ENCODE peak calls at places on chromosomes 7 and 10, in ten cellular contexts. A is stomach, J is breast epithelium, X is HCT116, N is K562, R is GM23338, Q is sigmoid colon, S is vagina, O is suprapubic skin, Z is spleen. V is an unnamed sample. For H3K4me1, the result is how much of the 10 kb centered on the place peaks cover.

GRCh38 chr10:118447478-118447877 is 105.4 kb upstream of the FAM204A start:
- DNase-seq in X (no peak), A (no peak), O (peak), Z (no peak), Q (peak), S (no peak), R (no peak), N (no peak), J (no peak), V (no peak)

GRCh38 chr7:119929891-119930290 is 343.1 kb upstream of the KCND2 start:
- DNase-seq in X (no peak), R (no peak), O (no peak), A (no peak), N (no peak), Z (no peak), Q (no peak), J (no peak), S (no peak), V (no peak)

GRCh38 chr7:106110885-106111670 is 1.0 kb downstream of the SYPL1 start:
- DNase-seq in Z (no peak), Q (no peak), N (no peak), R (no peak), O (no peak), A (no peak), X (no peak), J (no peak), S (no peak), V (no peak)

GRCh38 chr7:48089415-48089975 is 430 bp downstream of the UPP1 start:
- DNase-seq in A (peak), N (peak), J (no peak), Q (peak), R (peak), Z (no peak), O (peak), X (no peak), S (no peak), V (peak)

GRCh38 chr10:124640056-124640455 is 104.1 kb downstream of the FAM53B start:
- DNase-seq in Z (peak), A (no peak), J (no peak), S (no peak), Q (no peak), R (no peak), O (no peak), X (no peak), N (no peak), V (no peak)

GRCh38 chr10:12358863-12359647 is 9.7 kb downstream of the CAMK1D start:
- DNase-seq in Q (peak), R (peak), X (no peak), O (no peak), A (no peak), J (no peak), S (no peak), Z (no peak), N (no peak), V (no peak)

GRCh38 chr10:1954339-1954738 is 217.0 kb upstream of the ADARB2 start:
- DNase-seq in S (no peak), Z (no peak), J (no peak), A (no peak), N (no peak), O (no peak), R (no peak), X (no peak), Q (no peak), V (no peak)

GRCh38 chr10:94108200-94108599 is 114.5 kb downstream of the PLCE1 start:
- DNase-seq in A (no peak), O (no peak), R (no peak), N (no peak), X (no peak), Q (no peak), S (no peak), Z (no peak), J (no peak), V (no peak)

GRCh38 chr7:388961-389701 is 99.2 kb downstream of the FOXL3 start:
- DNase-seq in S (no peak), Q (no peak), N (no peak), J (no peak), R (no peak), A (no peak), X (no peak), Z (peak), O (peak), V (no peak)

GRCh38 chr7:6709808-6710207 is 3.1 kb upstream of the ZNF12 start:
- DNase-seq in A (no peak), S (no peak), N (no peak), Z (no peak), Q (no peak), R (peak), O (no peak), X (peak), J (no peak), V (no peak)

GRCh38 chr10:18179901-18180300 is 39.7 kb downstream of the CACNB2 start:
- DNase-seq in Q (peak), R (no peak), X (no peak), O (no peak), A (no peak), Z (no peak), N (no peak), J (no peak), S (no peak), V (no peak)

GRCh38 chr7:97269741-97270140 is 152.2 kb downstream of the SDHAF3 start:
- DNase-seq in S (no peak), O (no peak), A (no peak), X (no peak), Q (no peak), N (no peak), J (no peak), R (peak), Z (no peak), V (no peak)

GRCh38 chr10:72259491-72260214 is 14.1 kb upstream of the DDIT4 start:
- DNase-seq in N (no peak), O (no peak), X (no peak), R (peak), J (no peak), S (no peak), Z (no peak), Q (peak), A (no peak), V (no peak)

GRCh38 chr10:112287844-112288243 is 4.6 kb downstream of the TECTB start:
- DNase-seq in X (no peak), S (no peak), N (no peak), O (no peak), A (no peak), J (no peak), Q (no peak), Z (no peak), R (no peak), V (no peak)

GRCh38 chr10:1638889-1639418 is 98.4 kb downstream of the ADARB2 start:
- DNase-seq in Z (no peak), Q (no peak), J (no peak), S (no peak), R (no peak), N (no peak), O (no peak), X (no peak), A (peak), V (no peak)

GRCh38 chr10:49600046-49600445 is 10.1 kb upstream of the SLC18A3 start:
- DNase-seq in Z (peak), Q (no peak), S (peak), O (no peak), J (no peak), X (no peak), N (no peak), R (no peak), A (no peak), V (no peak)

GRCh38 chr7:106871793-106872571 is 6.9 kb downstream of the PIK3CG start:
- DNase-seq in R (no peak), Z (no peak), N (no peak), Q (no peak), X (no peak), A (no peak), J (no peak), O (no peak), S (no peak), V (no peak)

GRCh38 chr7:91082854-91083495 is 181.3 kb upstream of the FZD1 start:
- DNase-seq in S (no peak), Z (no peak), A (no peak), J (no peak), O (no peak), X (no peak), Q (no peak), N (no peak), R (peak), V (no peak)

GRCh38 chr7:95607477-95608010 is 11.2 kb upstream of the PDK4 start:
- DNase-seq in X (no peak), S (no peak), Z (no peak), A (no peak), R (no peak), Q (peak), J (no peak), N (no peak), O (peak), V (no peak)

GRCh38 chr10:18240185-18240882 is 100.1 kb downstream of the CACNB2 start:
- DNase-seq in A (no peak), Q (no peak), Z (no peak), N (no peak), J (no peak), S (no peak), O (no peak), X (no peak), R (no peak), V (no peak)

GRCh38 chr7:130102588-130102987 is 32.3 kb downstream of the KLHDC10 start:
- DNase-seq in J (no peak), Z (no peak), S (no peak), A (no peak), Q (no peak), N (no peak), X (no peak), O (no peak), R (no peak), V (no peak)

GRCh38 chr7:101232141-101232821 is 5.3 kb downstream of the CLDN15 start:
- DNase-seq in N (peak), R (peak), O (no peak), Q (no peak), Z (peak), A (peak), S (no peak), J (no peak), X (no peak), V (peak)

GRCh38 chr10:45239642-45240041 is 75.8 kb downstream of the OR13A1 start:
- DNase-seq in X (no peak), Z (no peak), A (no peak), N (no peak), J (no peak), Q (no peak), S (no peak), O (no peak), R (no peak), V (no peak)

GRCh38 chr7:27739301-27739913 is 555 bp upstream of the TAX1BP1 start:
- DNase-seq in Q (no peak), J (no peak), S (no peak), Z (peak), X (no peak), R (no peak), N (peak), A (no peak), O (no peak), V (no peak)

GRCh38 chr10:52229271-52229931 is 84.7 kb upstream of the DKK1 start:
- DNase-seq in S (no peak), O (no peak), N (no peak), A (no peak), R (no peak), Z (no peak), Q (no peak), J (no peak), X (no peak), V (no peak)

GRCh38 chr7:116230191-116231005 is 20.1 kb downstream of the TES start:
- DNase-seq in O (no peak), S (no peak), R (no peak), J (no peak), Z (no peak), X (no peak), A (no peak), Q (no peak), N (no peak), V (no peak)

GRCh38 chr7:50262916-50263690 is 41.4 kb upstream of the IKZF1 start:
- DNase-seq in X (no peak), N (no peak), S (no peak), R (no peak), O (no peak), Z (no peak), Q (no peak), A (no peak), J (no peak), V (no peak)

GRCh38 chr7:13702261-13702660 is 287.2 kb downstream of the ETV1 start:
- DNase-seq in Z (no peak), R (no peak), Q (no peak), N (no peak), O (no peak), X (no peak), A (no peak), J (no peak), S (no peak), V (no peak)

GRCh38 chr10:112754001-112754411 is 196.0 kb upstream of the TCF7L2 start:
- DNase-seq in Z (no peak), S (no peak), Q (no peak), A (no peak), J (no peak), R (no peak), N (no peak), X (no peak), O (no peak), V (no peak)

GRCh38 chr7:65976659-65977196 is 5.3 kb downstream of the GUSB start:
- DNase-seq in A (no peak), Q (no peak), O (no peak), N (peak), Z (peak), R (no peak), X (no peak), J (no peak), S (no peak), V (no peak)

GRCh38 chr10:90130321-90131086 is 429.1 kb downstream of the KIF20B start:
- DNase-seq in N (no peak), Q (no peak), A (no peak), R (no peak), X (no peak), J (no peak), O (no peak), S (no peak), Z (no peak), V (no peak)

GRCh38 chr10:124588736-124589451 is 127.3 kb downstream of the LHPP start:
- DNase-seq in N (peak), A (peak), J (no peak), Z (peak), S (no peak), R (no peak), Q (no peak), X (no peak), O (no peak), V (no peak)

GRCh38 chr7:33459340-33459751 is 330.0 kb downstream of the BBS9 start:
- DNase-seq in N (no peak), Z (no peak), Q (no peak), X (peak), J (no peak), R (peak), O (no peak), S (no peak), A (no peak), V (no peak)

GRCh38 chr7:41116817-41117216 is 586.1 kb downstream of the INHBA start:
- DNase-seq in Z (no peak), Q (no peak), S (no peak), R (no peak), O (no peak), J (no peak), N (no peak), A (no peak), X (no peak), V (no peak)

DNA sequence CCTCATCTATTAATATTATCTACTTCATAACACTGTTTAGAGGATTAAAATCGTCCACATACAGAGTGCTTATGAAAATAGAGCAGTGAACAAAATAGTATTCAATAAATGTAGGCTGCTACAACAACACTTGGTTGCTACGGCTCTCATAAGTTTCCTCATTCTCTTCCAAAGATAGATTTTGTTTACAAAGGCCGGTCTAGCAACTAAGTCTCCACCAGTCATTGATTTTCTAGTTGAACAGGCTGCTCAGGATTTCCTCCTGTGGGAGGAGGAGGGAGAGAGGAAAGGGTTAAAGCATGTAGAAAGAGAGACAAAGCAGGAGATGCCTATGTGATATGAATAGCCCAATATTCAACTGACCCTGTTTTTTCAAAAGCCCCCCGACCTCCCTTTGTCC is 19.9 kb downstream of the IRF5 start:
- DNase-seq in A (no peak), Z (no peak), J (no peak), N (no peak), S (no peak), Q (no peak), O (no peak), X (no peak), R (no peak), V (no peak)
- TF ChIP-seq POLR2AphosphoS5 in A (no peak), Z (no peak), J (no peak), N (no peak), S (peak), Q (no peak), O (no peak), X (no peak), R (no peak), V (no peak)

GRCh38 chr10:69332278-69333010 is 54.1 kb downstream of the HK1 start:
- DNase-seq in N (no peak), Q (no peak), J (no peak), Z (peak), S (no peak), X (no peak), R (no peak), O (no peak), A (peak), V (peak)
- H3K4me1 ChIP-seq in N (half or more), Q (half or more), J (half or more), Z (under half), S (half or more), X (under half), R (half or more), O (half or more), A (half or more), V (half or more)

GRCh38 chr10:61973169-61973568 is 71.7 kb downstream of the ARID5B start:
- DNase-seq in X (no peak), J (no peak), Z (no peak), N (no peak), R (no peak), A (no peak), O (no peak), S (no peak), Q (no peak), V (no peak)
- H3K27ac ChIP-seq in X (no peak), J (no peak), Z (peak), N (no peak), R (no peak), A (no peak), O (no peak), S (peak), Q (no peak), V (no peak)

GRCh38 chr7:55335786-55336185 is 29.4 kb upstream of the LANCL2 start:
- DNase-seq in O (no peak), S (no peak), X (no peak), Q (no peak), Z (no peak), J (no peak), R (no peak), A (no peak), N (no peak), V (no peak)

GRCh38 chr7:55342216-55342871 is 22.8 kb upstream of the LANCL2 start:
- DNase-seq in A (no peak), O (no peak), X (no peak), Z (no peak), R (no peak), Q (no peak), S (no peak), J (no peak), N (no peak), V (peak)

GRCh38 chr7:55336540-55336939 is 28.6 kb upstream of the LANCL2 start:
- DNase-seq in O (no peak), N (no peak), R (peak), X (no peak), Z (no peak), Q (no peak), J (no peak), S (no peak), A (no peak), V (no peak)

GRCh38 chr7:55343002-55343781 is 21.9 kb upstream of the LANCL2 start:
- DNase-seq in Q (no peak), A (no peak), N (peak), O (no peak), J (no peak), R (no peak), S (no peak), X (no peak), Z (no peak), V (no peak)

DNA sequence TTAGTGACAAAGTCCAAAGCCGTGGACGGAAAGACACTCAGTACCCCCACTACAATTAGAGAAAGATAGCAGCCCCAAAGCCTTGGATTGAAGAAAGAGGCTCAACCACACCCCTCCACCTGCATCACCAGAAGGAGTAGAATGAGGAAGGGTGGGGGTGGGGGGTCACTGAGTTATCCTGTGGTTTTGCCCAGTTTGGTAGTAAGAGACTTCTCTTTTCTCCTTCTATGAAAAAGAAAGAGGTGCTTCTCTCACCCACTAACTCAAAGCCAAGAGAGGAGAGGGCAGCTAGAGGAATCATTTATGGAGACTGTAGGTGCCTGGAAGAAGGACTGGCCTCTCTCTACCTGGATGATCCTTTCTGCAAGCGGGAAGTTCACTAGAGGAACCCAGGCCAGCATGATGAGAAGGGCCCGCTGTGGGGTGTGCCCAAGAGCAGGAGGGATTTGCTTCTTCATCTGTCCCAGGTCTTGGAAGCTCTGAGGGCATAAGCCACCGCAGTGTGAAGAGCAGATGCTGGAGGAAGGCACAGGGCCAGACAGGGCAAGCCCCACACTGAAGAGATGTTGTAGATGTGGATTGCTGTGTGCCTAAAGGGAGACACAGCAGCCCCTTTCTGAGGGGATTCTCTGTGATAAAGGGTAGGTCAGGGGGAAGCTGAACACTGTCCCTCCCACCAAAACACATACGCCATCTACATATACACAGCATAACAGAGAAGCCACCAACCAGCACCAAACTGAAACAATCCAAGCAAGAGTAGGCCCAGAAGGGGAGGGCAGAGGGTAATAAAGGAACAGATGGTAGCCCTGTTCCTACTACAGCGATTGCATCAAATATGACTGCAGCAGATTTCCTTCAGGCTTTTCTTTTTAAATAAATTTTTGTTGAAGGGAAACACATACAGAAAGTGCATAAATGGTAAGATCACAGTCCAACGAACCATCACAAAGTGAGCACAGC is 25.8 kb upstream of the LANCL2 start:
- DNase-seq in R (no peak), X (no peak), O (no peak), N (no peak), Z (no peak), A (no peak), J (no peak), Q (no peak), S (no peak), V (no peak)
- TF ChIP-seq POLR2AphosphoS5 in R (no peak), X (no peak), O (no peak), N (no peak), Z (no peak), A (no peak), J (no peak), Q (no peak), S (no peak), V (no peak)

DNA sequence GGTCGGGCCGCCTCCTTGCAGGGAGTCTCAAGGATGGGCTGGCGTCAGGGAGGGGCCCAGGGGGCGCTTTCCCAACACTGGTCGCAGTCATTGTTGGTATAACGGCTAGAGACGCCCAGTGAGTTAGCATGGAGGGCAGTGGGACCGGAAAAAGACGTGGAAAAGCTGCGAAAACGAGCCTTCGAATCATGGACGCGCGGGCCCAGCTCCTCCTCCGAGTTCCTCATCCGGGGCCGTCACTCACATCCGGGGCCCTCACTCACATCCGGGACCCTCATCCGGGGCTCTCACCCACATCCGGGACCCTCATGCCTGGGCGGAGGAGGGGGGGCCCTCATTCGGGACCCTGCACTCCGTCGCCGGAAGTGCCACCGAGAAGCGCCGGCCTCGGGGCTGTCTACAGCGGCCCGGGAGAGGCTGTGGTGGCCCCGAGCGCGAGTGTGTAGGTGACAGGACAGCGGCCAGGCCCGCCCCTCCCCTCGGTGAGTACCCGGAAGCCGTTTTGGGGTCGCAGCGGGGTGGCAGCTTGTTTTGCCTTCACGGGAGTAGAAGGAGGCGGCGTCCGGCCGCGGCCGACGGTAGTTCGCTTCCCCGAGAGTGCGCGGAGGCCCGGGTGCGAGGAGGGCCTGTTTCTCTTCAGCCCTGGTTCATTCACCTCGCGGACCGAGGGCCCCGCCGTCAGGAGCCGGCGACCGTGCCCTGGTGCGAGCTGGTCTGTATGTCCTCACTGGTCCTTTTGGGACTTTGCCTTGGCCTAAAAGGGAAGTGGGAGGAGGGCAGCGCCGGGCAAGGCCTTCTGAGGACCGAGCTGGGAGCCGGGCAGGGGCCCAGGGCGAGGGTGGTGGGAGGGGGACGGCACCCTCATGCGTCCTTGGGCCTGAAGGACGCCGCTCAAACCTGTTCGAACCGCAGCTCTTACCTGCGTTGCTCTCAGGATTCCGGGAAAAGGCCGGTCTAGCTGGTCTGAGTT is at the start of gene ZNF655:
- DNase-seq in N (peak), X (peak), J (peak), S (no peak), Z (peak), R (peak), O (peak), A (peak), Q (peak), V (peak)
- H3K4me1 ChIP-seq in N (under half), X (under half), J (under half), S (half or more), Z (under half), R (under half), O (half or more), A (under half), Q (under half), V (under half)

V was measured in upper lobe of left lung.